ENCODE peak calls at places on chromosomes 11 and 22, in six cellular contexts. B is left cardiac atrium; Q is heart left ventricle; S is adipocyte; G is activated CD8-positive, alpha-beta memory T cell treated with anti-CD3 and anti-CD28 coated beads, Interleukin-2, amount 50 U/mL, for 4 hours; I is GM12865. C is an unnamed sample.

GRCh38 chr11:128492461-128492860 is 94.9 kb downstream of the ETS1 start:
- DNase-seq in B (no peak), I (no peak), G (no peak), Q (no peak), S (no peak), C (no peak)

GRCh38 chr11:38582151-38582550 is 1984.1 kb upstream of the RAG2 start:
- DNase-seq in S (peak), I (no peak), G (no peak), Q (no peak), B (no peak), C (no peak)

GRCh38 chr22:50302564-50302963 is 4.9 kb downstream of the PLXNB2 start:
- DNase-seq in Q (no peak), B (no peak), S (peak), G (no peak), I (no peak), C (peak)

GRCh38 chr11:124543554-124543953 is at the start of gene OR8B12:
- DNase-seq in S (no peak), I (no peak), Q (no peak), B (no peak), G (no peak), C (no peak)

GRCh38 chr11:69308936-69309799 is 15.2 kb downstream of the MYEOV start:
- DNase-seq in B (no peak), I (no peak), G (no peak), Q (no peak), S (no peak), C (no peak)

GRCh38 chr11:100637706-100638105 is 49.4 kb upstream of the ARHGAP42 start:
- DNase-seq in G (no peak), B (no peak), S (no peak), Q (no peak), I (no peak), C (no peak)

GRCh38 chr11:20070459-20070858 is 89.8 kb downstream of the DBX1 start:
- DNase-seq in B (no peak), S (no peak), G (no peak), Q (no peak), I (no peak), C (no peak)

GRCh38 chr11:10930224-10930960 is 72.5 kb upstream of the ZBED5 start:
- DNase-seq in B (no peak), G (peak), Q (no peak), S (no peak), I (no peak), C (no peak)

GRCh38 chr22:34278121-34278520 is 357.8 kb upstream of the LARGE1 start:
- DNase-seq in S (no peak), G (no peak), I (no peak), B (no peak), Q (no peak), C (no peak)

GRCh38 chr11:45145421-45146071 is 893 bp upstream of the PRDM11 start:
- DNase-seq in I (no peak), S (peak), G (no peak), B (peak), Q (peak), C (peak)

GRCh38 chr11:10322830-10323792 is 18.2 kb downstream of the ADM start:
- DNase-seq in S (peak), G (peak), Q (no peak), I (peak), B (peak), C (peak)

GRCh38 chr11:71917646-71918045 is 10.7 kb downstream of the XNDC1N start:
- DNase-seq in I (no peak), G (no peak), S (no peak), B (no peak), Q (no peak), C (no peak)

GRCh38 chr22:49906071-49906798 is 12.0 kb downstream of the ALG12 start:
- DNase-seq in B (no peak), I (no peak), G (no peak), S (no peak), Q (peak), C (no peak)

GRCh38 chr11:60950933-60951610 is 904 bp downstream of the SLC15A3 start:
- DNase-seq in Q (no peak), S (peak), G (no peak), B (no peak), I (peak), C (peak)

GRCh38 chr11:121250843-121251242 is 41.7 kb upstream of the SC5D start:
- DNase-seq in I (no peak), G (no peak), S (no peak), Q (no peak), B (no peak), C (no peak)

C was measured in left ventricle myocardium superior.